ENCODE peak calls at places on chromosome 1, in nine cellular contexts. H is left lung, J is GM12878, S is heart left ventricle, X is upper lobe of left lung, T is neural progenitor cell, G is DND-41, Z is fibroblast of lung, C is hepatocyte. A is an unnamed sample. For H3K27me3, the result is how much of the 10 kb centered on the place peaks cover.

GRCh38 chr1:185864889-185865288 is 130.7 kb downstream of the HMCN1 start:
- DNase-seq in H (no peak), J (no peak), S (no peak), X (no peak), T (no peak), G (no peak), Z (peak), C (no peak), A (no peak)

GRCh38 chr1:62652387-62652786 is 35.8 kb downstream of the DOCK7 start:
- DNase-seq in H (no peak), J (no peak), S (no peak), X (no peak), T (no peak), G (no peak), Z (no peak), C (no peak), A (no peak)

GRCh38 chr1:93817819-93818569 is 61.0 kb downstream of the DNTTIP2 start:
- DNase-seq in H (peak), J (no peak), S (no peak), X (peak), T (no peak), G (peak), Z (no peak), C (no peak), A (peak)

GRCh38 chr1:203074610-203075009 is 11.2 kb downstream of the MYOG start:
- DNase-seq in H (no peak), J (no peak), S (no peak), X (no peak), T (no peak), G (no peak), Z (no peak), C (no peak), A (no peak)

GRCh38 chr1:23103001-23103879 is 65.4 kb downstream of the LUZP1 start:
- DNase-seq in H (no peak), J (no peak), S (no peak), X (no peak), T (no peak), G (no peak), Z (peak), C (no peak), A (no peak)

GRCh38 chr1:65486613-65487012 is 66.1 kb downstream of the LEPR start:
- DNase-seq in H (no peak), J (no peak), S (no peak), X (no peak), T (no peak), G (no peak), Z (no peak), C (no peak), A (no peak)

GRCh38 chr1:93317943-93318342 is 27.8 kb upstream of the DR1 start:
- DNase-seq in H (no peak), J (no peak), S (no peak), X (no peak), T (no peak), G (no peak), Z (no peak), C (no peak), A (no peak)

GRCh38 chr1:91795601-91796389 is 90.2 kb downstream of the TGFBR3 start:
- DNase-seq in H (no peak), J (no peak), S (no peak), X (no peak), T (no peak), G (no peak), Z (peak), C (no peak), A (no peak)

GRCh38 chr1:31102501-31102950 is 37.0 kb upstream of the PUM1 start:
- DNase-seq in H (no peak), J (no peak), S (no peak), X (no peak), T (no peak), G (no peak), Z (peak), C (peak), A (no peak)

DNA sequence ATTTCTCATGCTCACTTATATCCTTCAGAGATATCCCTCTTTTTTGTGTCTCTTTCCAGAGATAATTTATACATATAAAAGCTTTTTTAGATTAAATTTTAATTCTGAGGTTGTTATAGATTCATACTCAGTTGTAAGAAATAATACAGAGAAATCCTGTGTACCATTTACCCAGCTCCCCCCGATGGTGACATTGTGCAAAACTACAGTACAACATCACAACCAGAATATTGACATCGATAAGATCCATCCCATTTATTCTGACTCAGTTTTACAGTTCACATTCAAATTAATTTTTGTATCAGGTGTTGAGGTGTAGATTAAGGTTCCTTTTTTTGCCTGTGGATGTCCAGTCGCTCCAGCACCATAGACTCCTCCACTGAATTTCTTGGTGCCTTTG is 14.3 kb downstream of the DMRTB1 start:
- DNase-seq in H (no peak), J (no peak), S (no peak), X (no peak), T (no peak), G (no peak), Z (no peak), C (no peak), A (no peak)
- TF ChIP-seq CTCF in H (no peak), J (no peak), S (no peak), X (no peak), T (peak), G (peak), Z (peak), C (peak), A (peak)

GRCh38 chr1:40665335-40666171 is at the start of gene RIMS3:
- DNase-seq in H (peak), J (peak), S (peak), X (peak), T (peak), G (peak), Z (peak), C (peak), A (peak)

GRCh38 chr1:40664791-40665190 is 691 bp downstream of the RIMS3 start:
- DNase-seq in H (no peak), J (no peak), S (no peak), X (no peak), T (no peak), G (peak), Z (no peak), C (no peak), A (no peak)

GRCh38 chr1:40673452-40673851 is 8.0 kb upstream of the RIMS3 start:
- DNase-seq in H (no peak), J (no peak), S (no peak), X (no peak), T (no peak), G (no peak), Z (no peak), C (no peak), A (no peak)

GRCh38 chr1:40664167-40664537 is 1.3 kb downstream of the RIMS3 start:
- DNase-seq in H (no peak), J (no peak), S (no peak), X (no peak), T (no peak), G (peak), Z (no peak), C (no peak), A (no peak)

GRCh38 chr1:40668769-40669525 is 3.5 kb upstream of the RIMS3 start:
- DNase-seq in H (peak), J (peak), S (peak), X (peak), T (peak), G (peak), Z (peak), C (peak), A (peak)
- H3K27ac ChIP-seq in H (no peak), J (no peak), S (no peak), X (no peak), T (no peak), G (peak), Z (no peak), C (no peak), A (no peak)

DNA sequence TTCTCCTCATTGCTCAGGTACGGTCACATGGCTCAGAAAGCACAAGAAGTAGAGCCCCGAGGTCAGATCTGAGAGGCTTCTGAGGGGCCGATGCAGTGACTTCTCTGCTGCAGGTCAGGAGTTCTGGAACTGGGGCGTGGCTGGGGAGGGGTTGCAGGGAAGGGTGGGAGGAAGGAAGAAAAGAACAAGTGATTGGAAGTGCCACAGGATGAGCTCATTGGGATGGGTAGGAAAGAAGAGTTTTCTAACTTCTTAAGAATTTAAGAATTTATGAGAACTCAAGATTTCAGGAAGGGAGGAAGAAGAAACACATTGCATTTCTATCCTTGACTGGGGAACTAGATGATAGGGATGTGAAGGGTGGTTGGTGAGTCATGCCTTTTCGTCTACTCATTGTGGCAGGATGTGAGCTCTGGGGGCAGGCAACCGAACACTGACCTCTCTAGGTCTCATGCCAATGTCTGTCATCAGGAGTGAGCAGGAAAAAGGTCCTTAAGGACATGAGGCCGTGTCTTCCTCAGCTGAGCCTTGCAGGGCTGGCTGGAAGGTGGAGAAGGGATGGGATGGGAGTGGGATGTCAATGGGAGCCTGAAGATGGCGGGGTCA is 497 bp downstream of the FCRLB start:
- DNase-seq in H (peak), J (no peak), S (no peak), X (no peak), T (no peak), G (no peak), Z (peak), C (no peak), A (no peak)
- H3K27me3 ChIP-seq in H (under half), J (under half), S (under half), X (under half), T (half or more), G (half or more), Z (under half), C (under half), A (under half)

DNA sequence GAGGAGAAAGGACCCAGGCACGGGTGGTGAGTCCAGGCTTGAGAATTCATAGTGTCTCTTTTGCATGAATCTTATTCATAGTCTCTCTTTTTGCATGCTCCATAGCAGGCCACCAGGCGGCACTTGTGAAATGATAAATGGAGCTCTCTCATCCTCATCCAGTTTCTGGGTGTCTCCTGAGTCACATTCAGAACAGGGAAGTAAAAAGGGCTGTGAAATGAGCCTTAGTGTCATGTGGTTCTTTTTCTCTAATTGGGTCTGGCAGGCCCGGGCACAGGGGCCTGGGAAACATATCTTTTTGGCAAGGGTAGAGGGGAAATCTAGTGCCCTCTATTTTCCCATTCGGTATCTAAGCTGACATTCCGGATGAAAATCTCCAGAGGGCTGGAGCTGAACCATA is 19.1 kb upstream of the NCF2 start:
- DNase-seq in H (peak), J (no peak), S (peak), X (no peak), T (peak), G (no peak), Z (peak), C (peak), A (no peak)
- TF ChIP-seq CTCF in H (peak), J (peak), S (peak), X (peak), T (peak), G (peak), Z (peak), C (peak), A (no peak)